ENCODE peak calls at places on chromosomes 16 and 17, in six cellular contexts. C is AG09309, Y is pancreas, P is OCI-LY7, O is gastrocnemius medialis, H is AG04449. L is an unnamed sample.

GRCh38 chr17:6570731-6571465 is 14.5 kb upstream of the PITPNM3 start:
- DNase-seq in C (no peak), Y (no peak), P (no peak), O (no peak), H (no peak), L (no peak)

GRCh38 chr16:88820335-88821025 is 8.8 kb upstream of the APRT start:
- DNase-seq in C (no peak), Y (no peak), P (no peak), O (no peak), H (no peak), L (no peak)

GRCh38 chr17:57987582-57988300 is at the start of gene VEZF1:
- DNase-seq in C (no peak), Y (peak), P (peak), O (peak), H (no peak), L (no peak)

GRCh38 chr17:76909971-76910760 is 42.0 kb downstream of the MGAT5B start:
- DNase-seq in C (no peak), Y (peak), P (peak), O (no peak), H (no peak), L (no peak)

GRCh38 chr16:81632392-81633146 is 146.5 kb upstream of the PLCG2 start:
- DNase-seq in C (no peak), Y (no peak), P (no peak), O (no peak), H (no peak), L (peak)

GRCh38 chr17:39629494-39629880 is 2.7 kb downstream of the PPP1R1B start:
- DNase-seq in C (no peak), Y (no peak), P (no peak), O (no peak), H (no peak), L (no peak)

GRCh38 chr16:21597571-21598030 is 1.8 kb upstream of the METTL9 start:
- DNase-seq in C (no peak), Y (no peak), P (peak), O (no peak), H (no peak), L (no peak)

GRCh38 chr17:29007456-29008455 is 1.9 kb upstream of the SEZ6 start:
- DNase-seq in C (no peak), Y (no peak), P (no peak), O (no peak), H (no peak), L (no peak)

GRCh38 chr16:83942074-83942473 is 11.0 kb upstream of the OSGIN1 start:
- DNase-seq in C (no peak), Y (no peak), P (no peak), O (no peak), H (no peak), L (no peak)

GRCh38 chr17:19508327-19508867 is 25.3 kb upstream of the SLC47A1 start:
- DNase-seq in C (no peak), Y (peak), P (peak), O (no peak), H (no peak), L (peak)

GRCh38 chr17:73255671-73256181 is 6.0 kb downstream of the CPSF4L start:
- DNase-seq in C (no peak), Y (no peak), P (peak), O (peak), H (no peak), L (no peak)

GRCh38 chr17:3827124-3827773 is 18.8 kb downstream of the NCBP3 start:
- DNase-seq in C (peak), Y (peak), P (peak), O (no peak), H (no peak), L (no peak)

GRCh38 chr17:64291268-64291851 is 28.3 kb upstream of the TEX2 start:
- DNase-seq in C (no peak), Y (no peak), P (peak), O (no peak), H (no peak), L (no peak)
- TF ChIP-seq CTCF in C (peak), Y (no peak), P (peak), O (peak), H (peak), L (no peak)

GRCh38 chr16:3020604-3021448 is 658 bp downstream of the TNFRSF12A start:
- DNase-seq in C (peak), Y (peak), P (peak), O (peak), H (no peak), L (peak)

GRCh38 chr16:3021449-3022207 is 1.5 kb downstream of the TNFRSF12A start:
- DNase-seq in C (peak), Y (peak), P (peak), O (peak), H (peak), L (peak)

GRCh38 chr16:3022697-3023414 is 886 bp downstream of the HCFC1R1 start:
- DNase-seq in C (no peak), Y (peak), P (peak), O (peak), H (no peak), L (peak)

GRCh38 chr16:3023415-3023668 is 400 bp downstream of the HCFC1R1 start:
- DNase-seq in C (peak), Y (peak), P (no peak), O (no peak), H (no peak), L (no peak)

DNA sequence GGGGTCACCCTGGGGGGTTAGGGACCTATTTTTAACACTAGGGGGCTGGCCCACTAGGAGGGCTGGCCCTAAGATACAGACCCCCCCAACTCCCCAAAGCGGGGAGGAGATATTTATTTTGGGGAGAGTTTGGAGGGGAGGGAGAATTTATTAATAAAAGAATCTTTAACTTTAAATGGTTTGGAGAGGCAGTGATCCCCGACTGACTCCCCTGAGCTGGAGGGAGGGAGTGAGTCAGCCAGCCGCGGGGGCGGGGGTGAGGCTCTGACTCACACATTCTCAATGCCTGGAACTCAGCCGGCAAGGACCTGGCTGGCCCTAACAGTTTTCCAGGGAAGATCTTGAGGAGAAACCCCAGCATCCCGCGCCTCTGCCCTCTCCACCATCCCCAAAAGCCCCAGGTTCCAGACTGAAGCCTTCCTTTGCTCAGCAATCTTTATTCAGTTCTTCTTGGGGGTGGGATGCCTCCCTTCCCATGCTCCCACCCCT is 1.5 kb downstream of the HCFC1R1 start:
- DNase-seq in C (peak), Y (peak), P (no peak), O (peak), H (peak), L (peak)
- H3K4me3 ChIP-seq in C (peak), Y (peak), P (no peak), O (peak), H (peak), L (peak)

GRCh38 chr17:1487939-1488825 is 4.3 kb downstream of the MYO1C start:
- DNase-seq in C (peak), Y (peak), P (peak), O (peak), H (no peak), L (peak)
- TF ChIP-seq CTCF in C (no peak), Y (no peak), P (no peak), O (no peak), H (no peak), L (no peak)

GRCh38 chr17:78838574-78839005 is 2.0 kb downstream of the USP36 start:
- DNase-seq in C (no peak), Y (peak), P (no peak), O (no peak), H (no peak), L (no peak)
- H3K4me3 ChIP-seq in C (no peak), Y (peak), P (peak), O (no peak), H (no peak), L (peak)

GRCh38 chr17:78904371-78904770 is 1.4 kb upstream of the CEP295NL start:
- DNase-seq in C (no peak), Y (no peak), P (no peak), O (no peak), H (no peak), L (no peak)
- TF ChIP-seq CTCF in C (no peak), Y (no peak), P (no peak), O (no peak), H (no peak), L (no peak)

L was measured in ascending aorta.